ENCODE peak calls at places on chromosomes 11 and 22, in ten cellular contexts. One of them, this sample, is unnamed.
A peak's percentile ranks its signal among the peaks of the same experiment; 100 is the strongest.

GRCh38 chr11:34405079-34405858 is 33.5 kb upstream of the CAT start:
- DNase-seq in epithelial cell of esophagus: peak; percentile 35
- DNase-seq in nephron progenitor cell: no peak
- DNase-seq in RWPE1: peak; percentile 42
- DNase-seq in lower lobe of right lung: no peak
- DNase-seq in CD8-positive, alpha-beta T cell: no peak
- DNase-seq in A549: no peak
- DNase-seq in IMR-90: no peak
- DNase-seq in RWPE2: no peak
- DNase-seq in pancreas: no peak
- DNase-seq in this sample: no peak

GRCh38 chr22:32018056-32018455 is 25.0 kb upstream of the SLC5A1 start:
- DNase-seq in epithelial cell of esophagus: peak; percentile 57
- DNase-seq in nephron progenitor cell: no peak
- DNase-seq in RWPE2: no peak
- DNase-seq in CD8-positive, alpha-beta T cell: no peak
- DNase-seq in RWPE1: no peak
- DNase-seq in A549: no peak
- DNase-seq in lower lobe of right lung: no peak
- DNase-seq in IMR-90: no peak
- DNase-seq in pancreas: no peak
- DNase-seq in this sample: no peak

GRCh38 chr11:63639195-63639832 is 25.1 kb upstream of the PLAAT3 start:
- DNase-seq in lower lobe of right lung: no peak
- DNase-seq in epithelial cell of esophagus: no peak
- DNase-seq in RWPE2: no peak
- DNase-seq in CD8-positive, alpha-beta T cell: no peak
- DNase-seq in pancreas: no peak
- DNase-seq in RWPE1: no peak
- DNase-seq in nephron progenitor cell: no peak
- DNase-seq in IMR-90: peak; percentile 27
- DNase-seq in A549: peak; percentile 31
- DNase-seq in this sample: no peak

GRCh38 chr22:44919691-44920090 is 90.1 kb downstream of the PHF21B start:
- DNase-seq in CD8-positive, alpha-beta T cell: no peak
- DNase-seq in RWPE2: peak; percentile 47
- DNase-seq in lower lobe of right lung: peak; percentile 29
- DNase-seq in IMR-90: no peak
- DNase-seq in A549: no peak
- DNase-seq in epithelial cell of esophagus: no peak
- DNase-seq in RWPE1: no peak
- DNase-seq in nephron progenitor cell: no peak
- DNase-seq in pancreas: no peak
- DNase-seq in this sample: no peak

GRCh38 chr22:19446603-19447387 is 716 bp downstream of the C22orf39 start:
- DNase-seq in IMR-90: no peak
- DNase-seq in A549: peak; percentile 5
- DNase-seq in lower lobe of right lung: no peak
- DNase-seq in RWPE1: peak; percentile 11
- DNase-seq in pancreas: no peak
- DNase-seq in epithelial cell of esophagus: no peak
- DNase-seq in nephron progenitor cell: no peak
- DNase-seq in RWPE2: no peak
- DNase-seq in CD8-positive, alpha-beta T cell: no peak
- DNase-seq in this sample: peak; percentile 22

GRCh38 chr22:50683086-50683993 is 10.7 kb downstream of the SHANK3 start:
- DNase-seq in RWPE2: no peak
- DNase-seq in nephron progenitor cell: no peak
- DNase-seq in CD8-positive, alpha-beta T cell: no peak
- DNase-seq in epithelial cell of esophagus: no peak
- DNase-seq in IMR-90: no peak
- DNase-seq in RWPE1: no peak
- DNase-seq in pancreas: no peak
- DNase-seq in A549: no peak
- DNase-seq in lower lobe of right lung: no peak
- DNase-seq in this sample: no peak

GRCh38 chr11:134050541-134051383 is 18.1 kb upstream of the JAM3 start:
- DNase-seq in RWPE1: peak; percentile 83
- DNase-seq in nephron progenitor cell: peak; percentile 87
- DNase-seq in epithelial cell of esophagus: peak; percentile 44
- DNase-seq in RWPE2: no peak
- DNase-seq in CD8-positive, alpha-beta T cell: peak; percentile 83
- DNase-seq in pancreas: peak; percentile 83
- DNase-seq in lower lobe of right lung: peak; percentile 84
- DNase-seq in IMR-90: peak; percentile 49
- DNase-seq in A549: peak; percentile 55
- DNase-seq in this sample: peak; percentile 86

GRCh38 chr22:50620861-50621490 is 7.0 kb downstream of the ARSA start:
- DNase-seq in RWPE2: no peak
- DNase-seq in lower lobe of right lung: no peak
- DNase-seq in nephron progenitor cell: no peak
- DNase-seq in CD8-positive, alpha-beta T cell: peak; percentile 55
- DNase-seq in RWPE1: no peak
- DNase-seq in A549: no peak
- DNase-seq in epithelial cell of esophagus: no peak
- DNase-seq in pancreas: no peak
- DNase-seq in IMR-90: no peak
- DNase-seq in this sample: peak; percentile 62

GRCh38 chr11:74926304-74927030 is 22.4 kb downstream of the XRRA1 start:
- DNase-seq in RWPE1: no peak
- DNase-seq in IMR-90: peak; percentile 56
- DNase-seq in CD8-positive, alpha-beta T cell: no peak
- DNase-seq in RWPE2: no peak
- DNase-seq in epithelial cell of esophagus: no peak
- DNase-seq in lower lobe of right lung: no peak
- DNase-seq in pancreas: no peak
- DNase-seq in A549: no peak
- DNase-seq in nephron progenitor cell: no peak
- DNase-seq in this sample: no peak

GRCh38 chr11:121553806-121554205 is 101.0 kb upstream of the SORL1-AS1 start:
- DNase-seq in RWPE2: no peak
- DNase-seq in epithelial cell of esophagus: peak; percentile 50
- DNase-seq in nephron progenitor cell: no peak
- DNase-seq in RWPE1: peak; percentile 68
- DNase-seq in IMR-90: peak; percentile 44
- DNase-seq in lower lobe of right lung: no peak
- DNase-seq in CD8-positive, alpha-beta T cell: no peak
- DNase-seq in pancreas: peak; percentile 82
- DNase-seq in A549: no peak
- DNase-seq in this sample: no peak

GRCh38 chr11:62770778-62771143 is 435 bp upstream of the TAF6L start:
- DNase-seq in CD8-positive, alpha-beta T cell: peak; percentile 16
- DNase-seq in epithelial cell of esophagus: peak; percentile 17
- DNase-seq in pancreas: no peak
- DNase-seq in A549: no peak
- DNase-seq in nephron progenitor cell: peak; percentile 24
- DNase-seq in RWPE2: no peak
- DNase-seq in IMR-90: no peak
- DNase-seq in RWPE1: no peak
- DNase-seq in lower lobe of right lung: no peak
- DNase-seq in this sample: no peak

GRCh38 chr11:82007536-82007935 is 726.1 kb downstream of the FAM181B start:
- DNase-seq in epithelial cell of esophagus: no peak
- DNase-seq in RWPE2: no peak
- DNase-seq in A549: no peak
- DNase-seq in nephron progenitor cell: no peak
- DNase-seq in RWPE1: no peak
- DNase-seq in IMR-90: no peak
- DNase-seq in CD8-positive, alpha-beta T cell: no peak
- DNase-seq in pancreas: no peak
- DNase-seq in lower lobe of right lung: no peak
- DNase-seq in this sample: no peak

GRCh38 chr11:27898166-27898565 is 197.9 kb upstream of the BDNF start:
- DNase-seq in epithelial cell of esophagus: peak; percentile 19
- DNase-seq in lower lobe of right lung: no peak
- DNase-seq in pancreas: no peak
- DNase-seq in RWPE2: no peak
- DNase-seq in CD8-positive, alpha-beta T cell: no peak
- DNase-seq in IMR-90: no peak
- DNase-seq in RWPE1: no peak
- DNase-seq in A549: no peak
- DNase-seq in nephron progenitor cell: no peak
- DNase-seq in this sample: no peak
- TF ChIP-seq CTCF in epithelial cell of esophagus: no peak
- TF ChIP-seq CTCF in lower lobe of right lung: no peak
- TF ChIP-seq CTCF in pancreas: no peak
- TF ChIP-seq CTCF in RWPE2: no peak
- TF ChIP-seq CTCF in CD8-positive, alpha-beta T cell: no peak
- TF ChIP-seq CTCF in IMR-90: no peak
- TF ChIP-seq CTCF in RWPE1: no peak
- TF ChIP-seq CTCF in A549: no peak
- TF ChIP-seq CTCF in nephron progenitor cell: no peak
- TF ChIP-seq CTCF in this sample: no peak

GRCh38 chr22:43272869-43273318 is 70.3 kb downstream of the SCUBE1 start:
- DNase-seq in nephron progenitor cell: no peak
- DNase-seq in CD8-positive, alpha-beta T cell: no peak
- DNase-seq in IMR-90: no peak
- DNase-seq in epithelial cell of esophagus: no peak
- DNase-seq in RWPE2: no peak
- DNase-seq in pancreas: no peak
- DNase-seq in lower lobe of right lung: no peak
- DNase-seq in A549: no peak
- DNase-seq in RWPE1: no peak
- DNase-seq in this sample: no peak
- TF ChIP-seq CTCF in nephron progenitor cell: no peak
- TF ChIP-seq CTCF in CD8-positive, alpha-beta T cell: no peak
- TF ChIP-seq CTCF in IMR-90: no peak
- TF ChIP-seq CTCF in epithelial cell of esophagus: no peak
- TF ChIP-seq CTCF in RWPE2: no peak
- TF ChIP-seq CTCF in pancreas: no peak
- TF ChIP-seq CTCF in lower lobe of right lung: no peak
- TF ChIP-seq CTCF in A549: no peak
- TF ChIP-seq CTCF in RWPE1: no peak
- TF ChIP-seq CTCF in this sample: no peak

DNA sequence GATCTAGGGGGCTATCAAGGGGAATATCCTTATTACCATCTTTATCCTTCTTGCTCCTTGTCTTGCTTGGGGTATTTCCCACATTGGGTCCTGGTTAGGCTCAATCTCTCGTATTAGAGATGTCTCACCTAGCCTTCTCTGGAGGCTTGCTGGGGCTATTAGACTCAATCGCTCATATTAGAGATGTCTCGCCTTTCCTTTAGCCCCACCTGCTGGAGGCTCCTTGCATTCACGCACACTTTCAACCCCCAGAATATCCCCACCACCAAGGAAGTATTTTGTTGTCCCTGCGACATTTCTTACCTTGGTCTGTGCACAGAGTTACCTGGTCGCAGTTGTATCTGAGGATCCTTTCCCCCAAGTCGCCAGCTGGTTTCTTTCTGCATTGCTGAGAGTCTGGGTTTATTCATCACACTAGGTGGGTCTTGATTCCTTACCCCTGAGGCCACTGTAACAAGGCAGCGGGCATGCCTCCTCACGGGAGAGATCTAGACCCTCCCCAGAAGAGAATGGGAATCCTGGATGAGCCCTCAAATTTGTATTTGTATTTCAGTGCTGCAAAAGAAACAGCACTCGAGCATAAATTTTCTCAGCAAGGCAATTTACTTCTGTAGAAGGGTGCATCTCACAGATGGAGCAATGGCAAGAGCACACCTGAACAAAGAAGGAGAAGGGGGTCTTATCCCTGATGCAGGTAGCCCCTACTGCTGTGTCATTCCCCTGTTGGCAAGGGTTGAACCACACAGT is 15.9 kb upstream of the HYLS1 start:
- DNase-seq in CD8-positive, alpha-beta T cell: peak; percentile 15
- DNase-seq in nephron progenitor cell: peak; percentile 66
- DNase-seq in IMR-90: peak; percentile 31
- DNase-seq in RWPE1: peak; percentile 13
- DNase-seq in A549: peak; percentile 18
- DNase-seq in RWPE2: no peak
- DNase-seq in pancreas: no peak
- DNase-seq in epithelial cell of esophagus: peak; percentile 27
- DNase-seq in lower lobe of right lung: no peak
- DNase-seq in this sample: no peak
- TF ChIP-seq CTCF in CD8-positive, alpha-beta T cell: no peak
- TF ChIP-seq CTCF in nephron progenitor cell: peak; percentile 62
- TF ChIP-seq CTCF in IMR-90: peak; percentile 60
- TF ChIP-seq CTCF in RWPE1: peak; percentile 47
- TF ChIP-seq CTCF in A549: no peak
- TF ChIP-seq CTCF in RWPE2: peak; percentile 39
- TF ChIP-seq CTCF in pancreas: no peak
- TF ChIP-seq CTCF in epithelial cell of esophagus: peak; percentile 40
- TF ChIP-seq CTCF in lower lobe of right lung: peak; percentile 44
- TF ChIP-seq CTCF in this sample: no peak

DNA sequence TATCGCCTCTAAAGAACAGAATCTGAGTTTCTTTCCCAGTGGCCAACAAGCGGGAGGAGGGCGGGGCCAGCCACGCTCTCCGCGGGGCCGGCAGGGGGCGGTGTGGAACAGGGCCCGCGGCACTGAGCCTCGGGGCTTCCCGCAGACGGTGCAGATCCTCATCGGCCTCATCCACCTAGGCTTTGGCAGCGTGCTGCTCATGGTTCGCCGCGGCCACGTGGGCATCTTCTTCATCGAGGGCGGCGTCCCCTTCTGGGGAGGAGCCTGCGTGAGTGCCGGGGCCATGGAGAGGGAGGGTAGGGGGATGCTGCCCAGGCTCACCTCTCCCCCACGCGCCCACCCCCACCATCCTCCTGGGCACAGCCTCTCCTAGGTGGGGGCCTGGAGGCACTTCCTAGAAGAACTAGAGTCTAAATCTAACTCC is 10.7 kb downstream of the MS4A15 start:
- DNase-seq in lower lobe of right lung: no peak
- DNase-seq in epithelial cell of esophagus: no peak
- DNase-seq in A549: peak; percentile 33
- DNase-seq in pancreas: no peak
- DNase-seq in RWPE2: no peak
- DNase-seq in IMR-90: no peak
- DNase-seq in nephron progenitor cell: peak; percentile 55
- DNase-seq in CD8-positive, alpha-beta T cell: no peak
- DNase-seq in RWPE1: no peak
- DNase-seq in this sample: no peak
- TF ChIP-seq CTCF in lower lobe of right lung: peak; percentile 39
- TF ChIP-seq CTCF in epithelial cell of esophagus: no peak
- TF ChIP-seq CTCF in A549: peak; percentile 35
- TF ChIP-seq CTCF in pancreas: no peak
- TF ChIP-seq CTCF in RWPE2: peak; percentile 29
- TF ChIP-seq CTCF in IMR-90: peak; percentile 23
- TF ChIP-seq CTCF in nephron progenitor cell: peak; percentile 59
- TF ChIP-seq CTCF in CD8-positive, alpha-beta T cell: no peak
- TF ChIP-seq CTCF in RWPE1: peak; percentile 14
- TF ChIP-seq CTCF in this sample: peak; percentile 31